ENCODE peak calls at places on chromosomes 12 and 14, in ten cellular contexts. I, J, K, C, E, F, P, U, B and W are unnamed samples.

GRCh38 chr14:54818201-54819133 is 84.2 kb downstream of the GCH1 start:
- DNase-seq in E (no peak), P (no peak), B (no peak), K (no peak), F (peak), U (no peak), J (no peak), I (no peak), C (peak), W (peak)

GRCh38 chr12:15227004-15227679 is 5.9 kb upstream of the RERG start:
- DNase-seq in I (peak), E (no peak), C (peak), K (peak), B (peak), P (peak), F (no peak), J (peak), U (peak), W (peak)

GRCh38 chr12:66405395-66405794 is 103.1 kb downstream of the HELB start:
- DNase-seq in C (no peak), F (no peak), I (no peak), J (no peak), K (no peak), B (no peak), U (peak), E (no peak), P (no peak), W (peak)

GRCh38 chr12:92928431-92928961 is 599 bp downstream of the EEA1 start:
- DNase-seq in E (no peak), J (peak), U (peak), P (peak), I (no peak), F (no peak), C (peak), K (peak), B (no peak), W (peak)

GRCh38 chr12:117072736-117073475 is 26.3 kb downstream of the TESC start:
- DNase-seq in U (no peak), P (no peak), F (no peak), I (no peak), K (peak), B (no peak), C (no peak), E (no peak), J (no peak), W (no peak)

GRCh38 chr12:64457466-64457865 is 5.5 kb downstream of the TBK1 start:
- DNase-seq in B (no peak), K (no peak), C (no peak), P (no peak), J (no peak), U (no peak), I (no peak), F (no peak), E (no peak), W (no peak)

GRCh38 chr14:99668998-99669314 is 15.1 kb upstream of the CYP46A1 start:
- DNase-seq in F (no peak), C (no peak), U (no peak), K (no peak), I (no peak), J (no peak), B (no peak), P (no peak), E (no peak), W (no peak)

GRCh38 chr12:66044731-66045130 is 85.8 kb downstream of the LLPH start:
- DNase-seq in K (no peak), F (no peak), E (no peak), J (no peak), C (no peak), U (peak), I (no peak), P (no peak), B (no peak), W (no peak)

GRCh38 chr12:5258966-5259365 is 172.9 kb upstream of the NTF3 start:
- DNase-seq in J (no peak), P (no peak), C (peak), F (no peak), I (no peak), B (no peak), E (no peak), K (no peak), U (no peak), W (no peak)

GRCh38 chr14:37114559-37114958 is 57.8 kb downstream of the SLC25A21 start:
- DNase-seq in J (no peak), I (no peak), B (no peak), U (no peak), K (no peak), F (no peak), E (no peak), P (no peak), C (no peak), W (no peak)

GRCh38 chr14:60621386-60621785 is 27.9 kb downstream of the SIX1 start:
- DNase-seq in F (no peak), C (no peak), U (no peak), E (no peak), P (no peak), B (no peak), K (no peak), J (no peak), I (no peak), W (no peak)

GRCh38 chr12:122990561-122990960 is 10.1 kb downstream of the ARL6IP4 start:
- DNase-seq in C (no peak), K (no peak), J (no peak), U (no peak), F (no peak), E (no peak), I (no peak), B (no peak), P (no peak), W (no peak)

GRCh38 chr14:77313374-77313773 is 7.3 kb downstream of the POMT2 start:
- DNase-seq in B (no peak), K (no peak), F (no peak), J (no peak), U (no peak), E (no peak), P (no peak), I (no peak), C (no peak), W (no peak)

GRCh38 chr12:53105256-53105655 is 2.0 kb downstream of the SOAT2 start:
- DNase-seq in E (no peak), I (no peak), P (no peak), C (no peak), U (no peak), B (no peak), J (no peak), K (no peak), F (no peak), W (no peak)

GRCh38 chr12:94874086-94874985 is 129.2 kb downstream of the NDUFA12 start:
- DNase-seq in C (no peak), I (no peak), E (no peak), K (no peak), B (no peak), J (no peak), P (no peak), U (no peak), F (peak), W (no peak)

GRCh38 chr12:128961308-128961923 is 108.1 kb downstream of the GLT1D1 start:
- DNase-seq in U (no peak), K (no peak), E (no peak), C (no peak), J (no peak), I (no peak), B (no peak), P (no peak), F (no peak), W (no peak)

GRCh38 chr12:73547421-73547820 is 990.2 kb upstream of the ATXN7L3B start:
- DNase-seq in B (no peak), I (no peak), F (no peak), U (peak), C (no peak), J (no peak), P (no peak), E (no peak), K (no peak), W (no peak)

GRCh38 chr12:49491823-49492222 is 47.0 kb upstream of the KCNH3 start:
- DNase-seq in P (no peak), C (no peak), F (no peak), U (peak), I (no peak), K (no peak), E (no peak), B (no peak), J (no peak), W (peak)

GRCh38 chr14:86865934-86866333 is 1127.0 kb downstream of the GALC start:
- DNase-seq in K (no peak), E (no peak), C (no peak), J (no peak), I (no peak), B (no peak), F (no peak), U (no peak), P (no peak), W (no peak)

GRCh38 chr14:35578135-35578534 is 44.2 kb downstream of the INSM2 start:
- DNase-seq in P (no peak), F (no peak), U (no peak), J (no peak), B (no peak), C (no peak), K (no peak), I (no peak), E (no peak), W (no peak)

GRCh38 chr14:96016761-96017160 is 22.4 kb upstream of the C14orf132 start:
- DNase-seq in B (no peak), J (no peak), U (no peak), P (no peak), K (no peak), I (no peak), C (no peak), F (peak), E (no peak), W (no peak)

GRCh38 chr14:89123851-89124250 is 293.2 kb downstream of the FOXN3 start:
- DNase-seq in J (no peak), C (no peak), F (no peak), P (no peak), U (no peak), K (no peak), E (no peak), B (no peak), I (no peak), W (no peak)

GRCh38 chr12:56296207-56296785 is 3.8 kb downstream of the CS start:
- DNase-seq in B (no peak), C (no peak), K (no peak), I (no peak), F (no peak), J (no peak), U (no peak), E (no peak), P (no peak), W (no peak)

GRCh38 chr12:2457215-2458112 is 337.3 kb upstream of the FKBP4 start:
- DNase-seq in E (no peak), B (no peak), U (no peak), J (no peak), F (no peak), C (no peak), P (no peak), I (no peak), K (no peak), W (no peak)

GRCh38 chr12:92769124-92769901 is 66.5 kb downstream of the PLEKHG7 start:
- DNase-seq in J (peak), C (no peak), I (no peak), F (no peak), U (no peak), P (no peak), E (no peak), B (no peak), K (no peak), W (no peak)

GRCh38 chr12:86572455-86572854 is 316.3 kb upstream of the MGAT4C start:
- DNase-seq in C (no peak), P (no peak), F (no peak), U (no peak), K (no peak), E (no peak), J (no peak), I (no peak), B (no peak), W (no peak)

GRCh38 chr12:73072214-73072613 is 800.0 kb downstream of the TRHDE start:
- DNase-seq in K (no peak), J (no peak), P (no peak), I (no peak), E (no peak), B (no peak), C (no peak), F (no peak), U (no peak), W (no peak)

GRCh38 chr12:100127766-100128508 is 14.7 kb downstream of the BLTP3B start:
- DNase-seq in I (no peak), F (no peak), K (no peak), J (no peak), E (no peak), C (no peak), P (no peak), B (no peak), U (peak), W (peak)

GRCh38 chr12:32083489-32083888 is 23.2 kb upstream of the BICD1 start:
- DNase-seq in K (no peak), F (no peak), B (no peak), P (no peak), J (no peak), E (no peak), C (no peak), I (no peak), U (peak), W (peak)

GRCh38 chr14:65832431-65833253 is 420.1 kb downstream of the FUT8 start:
- DNase-seq in J (peak), B (no peak), E (no peak), U (no peak), I (peak), F (no peak), P (no peak), K (no peak), C (no peak), W (no peak)